ENCODE peak calls at places on chromosomes 16 and 17, in ten cellular contexts. F, Z, G, X, O, D, T, V, C and H are unnamed samples.

GRCh38 chr16:68499011-68499410 is 40.1 kb upstream of the ZFP90 start:
- DNase-seq in F (no peak), Z (peak), G (no peak), X (no peak), O (no peak), D (no peak), T (no peak), V (no peak), C (no peak), H (no peak)

GRCh38 chr16:2162676-2163118 is 7.1 kb downstream of the TRAF7 start:
- DNase-seq in F (no peak), Z (no peak), G (peak), X (no peak), O (no peak), D (no peak), T (no peak), V (no peak), C (no peak), H (no peak)

GRCh38 chr16:3793161-3793576 is 75.8 kb upstream of the TRAP1 start:
- DNase-seq in F (no peak), Z (no peak), G (no peak), X (no peak), O (no peak), D (no peak), T (no peak), V (no peak), C (no peak), H (no peak)

GRCh38 chr17:60863892-60864673 is 186.4 kb downstream of the BCAS3 start:
- DNase-seq in F (no peak), Z (no peak), G (no peak), X (no peak), O (no peak), D (no peak), T (no peak), V (no peak), C (no peak), H (no peak)

GRCh38 chr17:33603794-33604193 is 310.7 kb upstream of the ASIC2 start:
- DNase-seq in F (no peak), Z (no peak), G (no peak), X (no peak), O (no peak), D (no peak), T (no peak), V (no peak), C (no peak), H (no peak)

GRCh38 chr16:23209606-23210005 is 27.1 kb downstream of the SCNN1G start:
- DNase-seq in F (no peak), Z (no peak), G (no peak), X (no peak), O (no peak), D (no peak), T (no peak), V (no peak), C (no peak), H (no peak)

GRCh38 chr16:10971560-10971961 is 27.2 kb downstream of the CLEC16A start:
- DNase-seq in F (no peak), Z (peak), G (peak), X (no peak), O (no peak), D (peak), T (peak), V (no peak), C (peak), H (peak)

GRCh38 chr17:17491546-17491988 is 4.6 kb downstream of the RASD1 start:
- DNase-seq in F (no peak), Z (no peak), G (no peak), X (no peak), O (no peak), D (no peak), T (no peak), V (no peak), C (no peak), H (no peak)

GRCh38 chr17:31842416-31843381 is 16.3 kb downstream of the COPRS start:
- DNase-seq in F (peak), Z (peak), G (peak), X (peak), O (peak), D (peak), T (peak), V (peak), C (peak), H (peak)

GRCh38 chr16:59905628-59906027 is 1171.5 kb upstream of the GOT2 start:
- DNase-seq in F (no peak), Z (no peak), G (no peak), X (no peak), O (no peak), D (no peak), T (no peak), V (no peak), C (no peak), H (no peak)

GRCh38 chr17:47870042-47870441 is 19.1 kb upstream of the SP6 start:
- DNase-seq in F (no peak), Z (no peak), G (no peak), X (no peak), O (no peak), D (no peak), T (no peak), V (no peak), C (no peak), H (no peak)

GRCh38 chr17:49213399-49213798 is 2.9 kb downstream of the ABI3 start:
- DNase-seq in F (no peak), Z (no peak), G (no peak), X (no peak), O (no peak), D (no peak), T (no peak), V (no peak), C (no peak), H (no peak)

GRCh38 chr16:86631441-86631840 is 53.1 kb downstream of the FOXL1 start:
- DNase-seq in F (no peak), Z (no peak), G (no peak), X (no peak), O (no peak), D (no peak), T (no peak), V (no peak), C (no peak), H (no peak)

GRCh38 chr16:57039148-57039812 is 49.9 kb downstream of the NLRC5 start:
- DNase-seq in F (peak), Z (no peak), G (no peak), X (peak), O (no peak), D (no peak), T (no peak), V (no peak), C (no peak), H (peak)

GRCh38 chr16:17367932-17368331 is 102.8 kb downstream of the XYLT1 start:
- DNase-seq in F (no peak), Z (no peak), G (no peak), X (no peak), O (no peak), D (no peak), T (no peak), V (no peak), C (no peak), H (no peak)

GRCh38 chr16:2981177-2981898 is 1.1 kb upstream of the PKMYT1 start:
- DNase-seq in F (no peak), Z (no peak), G (no peak), X (no peak), O (no peak), D (no peak), T (no peak), V (no peak), C (no peak), H (no peak)

GRCh38 chr17:44557653-44558285 is 485 bp downstream of the FZD2 start:
- DNase-seq in F (no peak), Z (no peak), G (no peak), X (peak), O (no peak), D (no peak), T (peak), V (no peak), C (no peak), H (peak)

GRCh38 chr16:68972720-68973119 is 129.4 kb downstream of the TANGO6 start:
- DNase-seq in F (no peak), Z (no peak), G (no peak), X (no peak), O (no peak), D (no peak), T (peak), V (no peak), C (no peak), H (no peak)

GRCh38 chr16:88264641-88265285 is 118.0 kb upstream of the ZNF469 start:
- DNase-seq in F (no peak), Z (no peak), G (peak), X (no peak), O (no peak), D (peak), T (peak), V (no peak), C (peak), H (peak)

GRCh38 chr17:68134046-68134637 is 98.6 kb downstream of the KPNA2 start:
- DNase-seq in F (no peak), Z (no peak), G (no peak), X (no peak), O (no peak), D (no peak), T (no peak), V (no peak), C (no peak), H (no peak)

GRCh38 chr16:77816293-77816692 is 27.9 kb downstream of the VAT1L start:
- DNase-seq in F (no peak), Z (no peak), G (no peak), X (no peak), O (no peak), D (no peak), T (no peak), V (no peak), C (no peak), H (no peak)

GRCh38 chr16:87086575-87086974 is 230.6 kb downstream of the C16orf95 start:
- DNase-seq in F (no peak), Z (no peak), G (no peak), X (no peak), O (no peak), D (no peak), T (no peak), V (no peak), C (no peak), H (no peak)

GRCh38 chr16:35298460-35299243 is 1839.2 kb downstream of the TP53TG3F start:
- DNase-seq in F (no peak), Z (no peak), G (no peak), X (no peak), O (no peak), D (no peak), T (no peak), V (no peak), C (no peak), H (no peak)

GRCh38 chr17:82320140-82320840 is 2.9 kb upstream of the CD7 start:
- DNase-seq in F (no peak), Z (no peak), G (no peak), X (no peak), O (no peak), D (no peak), T (no peak), V (no peak), C (no peak), H (peak)